ENCODE peak calls at places on chromosomes 2 and 18, in eight cellular contexts. K, H, X, G, Q, U, M and N are unnamed samples.

GRCh38 chr2:95362486-95362885 is 40.0 kb upstream of the FAHD2A start:
- DNase-seq in K (no peak), H (no peak), X (no peak), G (no peak), Q (no peak), U (no peak), M (no peak), N (no peak)

GRCh38 chr2:98158305-98158704 is 71.3 kb downstream of the VWA3B start:
- DNase-seq in K (no peak), H (no peak), X (no peak), G (no peak), Q (no peak), U (no peak), M (no peak), N (no peak)

GRCh38 chr2:65055427-65056214 is 595 bp upstream of the CEP68 start:
- DNase-seq in K (no peak), H (no peak), X (no peak), G (peak), Q (no peak), U (no peak), M (peak), N (no peak)

GRCh38 chr2:30661173-30662107 is 145.8 kb downstream of the CAPN13 start:
- DNase-seq in K (peak), H (no peak), X (no peak), G (no peak), Q (peak), U (peak), M (no peak), N (no peak)

GRCh38 chr2:198322275-198322674 is 517.9 kb downstream of the PLCL1 start:
- DNase-seq in K (no peak), H (no peak), X (no peak), G (no peak), Q (no peak), U (no peak), M (no peak), N (no peak)

GRCh38 chr2:69104281-69104680 is 91.3 kb downstream of the ANTXR1 start:
- DNase-seq in K (no peak), H (no peak), X (no peak), G (no peak), Q (no peak), U (no peak), M (no peak), N (no peak)

GRCh38 chr2:33034784-33035183 is 88.0 kb downstream of the LTBP1 start:
- DNase-seq in K (peak), H (no peak), X (no peak), G (no peak), Q (peak), U (no peak), M (no peak), N (no peak)

GRCh38 chr2:170086117-170086688 is 91.7 kb upstream of the MYO3B start:
- DNase-seq in K (no peak), H (no peak), X (no peak), G (no peak), Q (peak), U (no peak), M (no peak), N (no peak)

GRCh38 chr18:7233398-7233797 is 2.5 kb downstream of the LRRC30 start:
- DNase-seq in K (no peak), H (no peak), X (no peak), G (no peak), Q (no peak), U (no peak), M (no peak), N (no peak)

GRCh38 chr2:204503869-204504268 is 41.4 kb upstream of the PARD3B start:
- DNase-seq in K (peak), H (no peak), X (no peak), G (no peak), Q (peak), U (peak), M (no peak), N (peak)

GRCh38 chr18:45551417-45551816 is 63.9 kb upstream of the SLC14A2 start:
- DNase-seq in K (no peak), H (no peak), X (no peak), G (no peak), Q (no peak), U (no peak), M (no peak), N (no peak)

GRCh38 chr2:94875064-94875819 is 4.0 kb downstream of the TEKT4 start:
- DNase-seq in K (no peak), H (no peak), X (no peak), G (no peak), Q (no peak), U (no peak), M (no peak), N (no peak)

GRCh38 chr2:18396328-18396727 is 164.1 kb downstream of the RDH14 start:
- DNase-seq in K (no peak), H (no peak), X (no peak), G (no peak), Q (peak), U (no peak), M (no peak), N (no peak)

GRCh38 chr2:31558401-31559295 is 22.1 kb downstream of the SRD5A2 start:
- DNase-seq in K (peak), H (no peak), X (no peak), G (no peak), Q (peak), U (peak), M (no peak), N (peak)

GRCh38 chr2:26161926-26162325 is 11.0 kb upstream of the GAREM2 start:
- DNase-seq in K (no peak), H (no peak), X (no peak), G (no peak), Q (no peak), U (no peak), M (no peak), N (no peak)

GRCh38 chr2:111058264-111058663 is 62.5 kb upstream of the BCL2L11 start:
- DNase-seq in K (no peak), H (no peak), X (peak), G (no peak), Q (no peak), U (no peak), M (no peak), N (no peak)

GRCh38 chr2:46540496-46541342 is 61.4 kb downstream of the TMEM247 start:
- DNase-seq in K (peak), H (no peak), X (no peak), G (no peak), Q (peak), U (peak), M (no peak), N (peak)

GRCh38 chr2:216499641-216500218 is 1.1 kb downstream of the RPL37A start:
- DNase-seq in K (no peak), H (no peak), X (no peak), G (no peak), Q (no peak), U (peak), M (no peak), N (peak)

GRCh38 chr2:85930129-85931124 is 41.6 kb upstream of the ST3GAL5 start:
- DNase-seq in K (no peak), H (no peak), X (no peak), G (no peak), Q (peak), U (no peak), M (no peak), N (no peak)